ENCODE peak calls at places on chromosomes 11 and 22, in seven cellular contexts. One of them, this sample, is unnamed.

GRCh38 chr11:46414899-46415298 is 23.3 kb upstream of the CHRM4 start:
- DNase-seq in stomach: no peak
- DNase-seq in esophagus muscularis mucosa: no peak
- DNase-seq in suprapubic skin: no peak
- DNase-seq in ovary: no peak
- DNase-seq in tibial nerve: no peak
- DNase-seq in SK-N-SH: no peak
- DNase-seq in this sample: no peak

GRCh38 chr11:118224512-118225180 is at the start of gene JAML:
- DNase-seq in stomach: peak
- DNase-seq in esophagus muscularis mucosa: no peak
- DNase-seq in suprapubic skin: no peak
- DNase-seq in ovary: no peak
- DNase-seq in tibial nerve: no peak
- DNase-seq in SK-N-SH: no peak
- DNase-seq in this sample: no peak

GRCh38 chr11:66692446-66692845 is 14.8 kb upstream of the RBM4B start:
- DNase-seq in stomach: no peak
- DNase-seq in esophagus muscularis mucosa: no peak
- DNase-seq in suprapubic skin: no peak
- DNase-seq in ovary: no peak
- DNase-seq in tibial nerve: no peak
- DNase-seq in SK-N-SH: no peak
- DNase-seq in this sample: no peak

GRCh38 chr11:64007629-64008282 is 21.5 kb downstream of the OTUB1 start:
- DNase-seq in stomach: peak
- DNase-seq in esophagus muscularis mucosa: peak
- DNase-seq in suprapubic skin: no peak
- DNase-seq in ovary: peak
- DNase-seq in tibial nerve: peak
- DNase-seq in SK-N-SH: peak
- DNase-seq in this sample: peak

GRCh38 chr11:73359930-73360742 is 16.1 kb upstream of the RELT start:
- DNase-seq in stomach: no peak
- DNase-seq in esophagus muscularis mucosa: no peak
- DNase-seq in suprapubic skin: no peak
- DNase-seq in ovary: no peak
- DNase-seq in tibial nerve: no peak
- DNase-seq in SK-N-SH: peak
- DNase-seq in this sample: no peak

GRCh38 chr11:2204361-2205213 is 33.0 kb upstream of the TH start:
- DNase-seq in stomach: no peak
- DNase-seq in esophagus muscularis mucosa: no peak
- DNase-seq in suprapubic skin: peak
- DNase-seq in ovary: no peak
- DNase-seq in tibial nerve: no peak
- DNase-seq in SK-N-SH: peak
- DNase-seq in this sample: peak

GRCh38 chr22:42317691-42318547 is 47.5 kb upstream of the TCF20 start:
- DNase-seq in stomach: peak
- DNase-seq in esophagus muscularis mucosa: no peak
- DNase-seq in suprapubic skin: no peak
- DNase-seq in ovary: no peak
- DNase-seq in tibial nerve: no peak
- DNase-seq in SK-N-SH: peak
- DNase-seq in this sample: peak

GRCh38 chr11:47020793-47021624 is 84.4 kb downstream of the CSTPP1 start:
- DNase-seq in stomach: no peak
- DNase-seq in esophagus muscularis mucosa: no peak
- DNase-seq in suprapubic skin: no peak
- DNase-seq in ovary: no peak
- DNase-seq in tibial nerve: no peak
- DNase-seq in SK-N-SH: no peak
- DNase-seq in this sample: no peak

GRCh38 chr22:26798433-26799065 is 141.2 kb downstream of the MIAT start:
- DNase-seq in stomach: no peak
- DNase-seq in esophagus muscularis mucosa: no peak
- DNase-seq in suprapubic skin: no peak
- DNase-seq in ovary: no peak
- DNase-seq in tibial nerve: no peak
- DNase-seq in SK-N-SH: no peak
- DNase-seq in this sample: no peak

GRCh38 chr22:26801449-26801848 is 144.1 kb downstream of the MIAT start:
- DNase-seq in stomach: no peak
- DNase-seq in esophagus muscularis mucosa: no peak
- DNase-seq in suprapubic skin: no peak
- DNase-seq in ovary: no peak
- DNase-seq in tibial nerve: no peak
- DNase-seq in SK-N-SH: no peak
- DNase-seq in this sample: no peak

GRCh38 chr22:26796785-26797184 is 139.4 kb downstream of the MIAT start:
- DNase-seq in stomach: no peak
- DNase-seq in esophagus muscularis mucosa: no peak
- DNase-seq in suprapubic skin: no peak
- DNase-seq in ovary: no peak
- DNase-seq in tibial nerve: no peak
- DNase-seq in SK-N-SH: no peak
- DNase-seq in this sample: no peak

GRCh38 chr22:26800858-26801257 is 143.5 kb downstream of the MIAT start:
- DNase-seq in stomach: no peak
- DNase-seq in esophagus muscularis mucosa: no peak
- DNase-seq in suprapubic skin: no peak
- DNase-seq in ovary: no peak
- DNase-seq in tibial nerve: no peak
- DNase-seq in SK-N-SH: peak
- DNase-seq in this sample: no peak

DNA sequence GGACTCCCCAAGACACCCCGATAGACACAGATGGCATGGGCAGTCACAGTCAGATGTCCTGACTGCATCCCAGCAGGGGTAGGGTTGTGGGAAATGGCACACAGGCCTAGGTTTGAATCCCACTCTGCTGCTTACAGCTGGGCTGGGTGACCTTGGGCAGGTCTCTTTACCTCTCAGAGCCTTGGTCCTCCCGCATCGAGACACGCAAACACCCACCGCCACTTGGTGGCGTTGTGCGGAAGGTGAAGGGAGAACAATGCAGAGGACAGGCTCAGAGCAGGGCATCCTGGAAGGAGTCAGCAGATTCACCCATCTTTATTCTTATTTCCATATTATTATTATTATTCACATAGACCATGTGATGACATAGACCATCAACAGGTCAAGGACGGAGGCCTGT is 140.5 kb downstream of the MIAT start:
- DNase-seq in stomach: no peak
- DNase-seq in esophagus muscularis mucosa: no peak
- DNase-seq in suprapubic skin: no peak
- DNase-seq in ovary: no peak
- DNase-seq in tibial nerve: no peak
- DNase-seq in SK-N-SH: peak
- DNase-seq in this sample: no peak
- TF ChIP-seq CTCF in stomach: no peak
- TF ChIP-seq CTCF in esophagus muscularis mucosa: no peak
- TF ChIP-seq CTCF in suprapubic skin: no peak
- TF ChIP-seq CTCF in ovary: no peak
- TF ChIP-seq CTCF in tibial nerve: no peak
- TF ChIP-seq CTCF in SK-N-SH: peak
- TF ChIP-seq CTCF in this sample: no peak

DNA sequence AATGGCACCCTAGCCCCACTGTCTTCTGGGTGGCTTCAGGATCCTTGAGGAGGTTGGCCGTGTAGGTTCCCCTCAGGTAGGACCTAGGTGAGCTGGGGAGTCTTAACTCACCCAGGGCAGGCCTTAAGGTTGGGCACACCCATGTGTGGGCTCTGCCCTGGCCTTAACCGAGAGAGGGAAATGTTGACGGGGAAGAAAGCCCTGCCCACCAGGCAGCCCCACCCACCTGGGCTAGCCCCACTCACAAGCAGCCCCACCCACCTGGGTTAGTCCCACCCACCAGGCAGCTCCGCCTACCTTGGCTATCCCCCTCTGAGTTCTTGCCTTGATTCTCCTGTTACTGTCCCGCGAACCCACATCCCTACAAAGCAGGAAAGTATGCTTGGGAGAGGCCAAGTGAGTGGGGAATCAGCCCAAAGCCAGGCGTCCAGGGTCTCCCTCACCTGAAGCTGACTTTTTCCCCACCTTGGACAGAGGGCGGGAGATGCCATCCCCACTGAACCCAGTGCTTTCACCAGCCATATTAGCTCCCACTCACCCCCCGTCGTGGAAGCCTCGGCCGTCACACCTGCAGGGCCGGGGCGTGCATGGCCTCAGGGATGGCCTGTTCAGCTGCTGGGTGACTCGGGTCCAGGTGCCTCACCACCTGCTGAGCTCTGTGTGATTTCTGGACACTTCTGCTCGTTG is at the start of gene MYEOV:
- DNase-seq in stomach: peak
- DNase-seq in esophagus muscularis mucosa: no peak
- DNase-seq in suprapubic skin: no peak
- DNase-seq in ovary: no peak
- DNase-seq in tibial nerve: no peak
- DNase-seq in SK-N-SH: peak
- DNase-seq in this sample: no peak
- TF ChIP-seq EP300 in stomach: no peak
- TF ChIP-seq EP300 in esophagus muscularis mucosa: no peak
- TF ChIP-seq EP300 in suprapubic skin: no peak
- TF ChIP-seq EP300 in ovary: no peak
- TF ChIP-seq EP300 in tibial nerve: no peak
- TF ChIP-seq EP300 in SK-N-SH: no peak
- TF ChIP-seq EP300 in this sample: no peak

GRCh38 chr11:132942611-132943324 is 589.5 kb downstream of the OPCML start:
- DNase-seq in stomach: no peak
- DNase-seq in esophagus muscularis mucosa: peak
- DNase-seq in suprapubic skin: no peak
- DNase-seq in ovary: no peak
- DNase-seq in tibial nerve: no peak
- DNase-seq in SK-N-SH: peak
- DNase-seq in this sample: no peak

GRCh38 chr11:132943737-132944556 is 588.4 kb downstream of the OPCML start:
- DNase-seq in stomach: no peak
- DNase-seq in esophagus muscularis mucosa: peak
- DNase-seq in suprapubic skin: no peak
- DNase-seq in ovary: no peak
- DNase-seq in tibial nerve: no peak
- DNase-seq in SK-N-SH: peak
- DNase-seq in this sample: no peak

GRCh38 chr11:132943325-132943736 is 589.0 kb downstream of the OPCML start:
- DNase-seq in stomach: no peak
- DNase-seq in esophagus muscularis mucosa: peak
- DNase-seq in suprapubic skin: no peak
- DNase-seq in ovary: no peak
- DNase-seq in tibial nerve: no peak
- DNase-seq in SK-N-SH: no peak
- DNase-seq in this sample: no peak

GRCh38 chr11:132941761-132942160 is 590.5 kb downstream of the OPCML start:
- DNase-seq in stomach: no peak
- DNase-seq in esophagus muscularis mucosa: peak
- DNase-seq in suprapubic skin: no peak
- DNase-seq in ovary: no peak
- DNase-seq in tibial nerve: no peak
- DNase-seq in SK-N-SH: no peak
- DNase-seq in this sample: no peak

DNA sequence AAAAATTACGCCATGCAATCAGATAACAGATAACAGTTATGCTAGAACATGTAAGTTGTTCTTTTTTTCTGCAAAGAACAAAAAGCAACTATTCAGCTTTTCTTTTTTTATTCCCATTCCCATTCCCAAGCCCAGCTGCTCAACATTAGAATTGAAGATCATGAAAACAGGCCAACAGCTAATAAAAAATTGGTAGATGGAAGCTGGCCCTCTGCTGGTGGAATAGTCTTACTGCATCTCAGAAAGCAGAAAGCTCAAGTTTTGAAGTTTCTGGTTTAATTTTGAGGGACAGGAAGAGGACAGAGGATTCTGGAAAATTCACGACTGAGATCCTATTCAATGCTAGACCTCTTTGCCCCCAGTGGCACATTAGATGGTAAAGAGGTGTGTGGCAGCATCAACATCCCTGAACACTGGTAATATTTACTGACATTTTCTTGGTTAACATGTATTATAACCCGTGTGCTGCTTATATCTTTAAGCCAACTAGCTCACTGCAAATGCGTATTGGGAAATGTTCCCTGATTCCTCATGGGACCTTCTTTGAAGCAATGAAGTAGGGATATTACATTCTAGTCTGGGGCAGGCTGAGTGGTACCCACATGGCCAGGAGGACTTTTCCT is 591.2 kb downstream of the OPCML start:
- DNase-seq in stomach: no peak
- DNase-seq in esophagus muscularis mucosa: peak
- DNase-seq in suprapubic skin: no peak
- DNase-seq in ovary: no peak
- DNase-seq in tibial nerve: no peak
- DNase-seq in SK-N-SH: peak
- DNase-seq in this sample: no peak
- TF ChIP-seq CTCF in stomach: no peak
- TF ChIP-seq CTCF in esophagus muscularis mucosa: peak
- TF ChIP-seq CTCF in suprapubic skin: peak
- TF ChIP-seq CTCF in ovary: no peak
- TF ChIP-seq CTCF in tibial nerve: peak
- TF ChIP-seq CTCF in SK-N-SH: peak
- TF ChIP-seq CTCF in this sample: peak

GRCh38 chr11:133081020-133081419 is 451.3 kb downstream of the OPCML start:
- DNase-seq in stomach: no peak
- DNase-seq in esophagus muscularis mucosa: no peak
- DNase-seq in suprapubic skin: no peak
- DNase-seq in ovary: no peak
- DNase-seq in tibial nerve: no peak
- DNase-seq in SK-N-SH: no peak
- DNase-seq in this sample: no peak

GRCh38 chr11:133082453-133082781 is 449.9 kb downstream of the OPCML start:
- DNase-seq in stomach: no peak
- DNase-seq in esophagus muscularis mucosa: peak
- DNase-seq in suprapubic skin: peak
- DNase-seq in ovary: no peak
- DNase-seq in tibial nerve: no peak
- DNase-seq in SK-N-SH: no peak
- DNase-seq in this sample: peak

GRCh38 chr11:133086518-133086917 is 445.8 kb downstream of the OPCML start:
- DNase-seq in stomach: no peak
- DNase-seq in esophagus muscularis mucosa: peak
- DNase-seq in suprapubic skin: no peak
- DNase-seq in ovary: no peak
- DNase-seq in tibial nerve: no peak
- DNase-seq in SK-N-SH: no peak
- DNase-seq in this sample: no peak

GRCh38 chr11:133081730-133082452 is 450.4 kb downstream of the OPCML start:
- DNase-seq in stomach: no peak
- DNase-seq in esophagus muscularis mucosa: peak
- DNase-seq in suprapubic skin: no peak
- DNase-seq in ovary: no peak
- DNase-seq in tibial nerve: no peak
- DNase-seq in SK-N-SH: no peak
- DNase-seq in this sample: no peak

DNA sequence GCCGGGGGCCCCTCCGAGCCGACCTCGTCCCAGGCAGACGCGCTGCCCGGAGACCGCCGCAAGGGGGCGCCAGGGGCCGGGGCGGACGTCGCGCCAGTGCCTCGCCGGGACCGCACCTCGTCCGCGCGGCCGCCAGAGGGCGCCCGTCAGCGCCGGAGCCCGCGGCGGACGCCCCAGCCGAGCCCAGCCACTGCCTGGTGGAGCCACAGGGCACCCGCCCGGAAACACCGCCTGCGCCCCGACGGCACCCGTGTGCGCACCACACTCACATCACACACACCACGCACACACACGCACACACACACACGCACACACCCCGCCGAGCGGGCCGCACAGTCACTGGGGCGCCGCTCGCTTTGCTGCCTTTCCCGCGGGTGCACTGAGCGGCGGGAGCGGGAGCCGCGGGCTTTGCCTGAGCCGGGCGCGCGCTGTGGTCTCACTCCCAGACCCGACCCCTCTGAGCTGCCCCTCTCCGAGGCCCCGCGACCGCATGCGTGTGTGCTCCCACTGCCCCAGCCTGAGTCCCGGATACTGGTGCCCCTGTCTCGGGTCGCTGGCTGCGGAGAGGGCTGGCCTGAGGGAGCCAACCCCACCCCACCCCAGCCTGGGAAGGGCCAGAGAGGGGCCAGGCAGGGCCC is 449.3 kb downstream of the OPCML start:
- DNase-seq in stomach: peak
- DNase-seq in esophagus muscularis mucosa: no peak
- DNase-seq in suprapubic skin: no peak
- DNase-seq in ovary: no peak
- DNase-seq in tibial nerve: no peak
- DNase-seq in SK-N-SH: peak
- DNase-seq in this sample: no peak
- TF ChIP-seq EP300 in stomach: no peak
- TF ChIP-seq EP300 in esophagus muscularis mucosa: no peak
- TF ChIP-seq EP300 in suprapubic skin: no peak
- TF ChIP-seq EP300 in ovary: no peak
- TF ChIP-seq EP300 in tibial nerve: no peak
- TF ChIP-seq EP300 in SK-N-SH: no peak
- TF ChIP-seq EP300 in this sample: no peak